ENCODE peak calls at places on chromosome 5, in four cellular contexts. W is endothelial cell, K is GM20000, Q is astrocyte of the spinal cord. E is an unnamed sample.

GRCh38 chr5:66134407-66134843 is 9.7 kb upstream of the SREK1 start:
- DNase-seq in K (no peak), Q (no peak), W (no peak), E (no peak)

GRCh38 chr5:114418546-114419388 is 56.9 kb downstream of the KCNN2 start:
- DNase-seq in K (peak; percentile 40), W (no peak), Q (no peak), E (no peak)

GRCh38 chr5:113043491-113043931 is 66.9 kb downstream of the DCP2 start:
- DNase-seq in K (no peak), Q (peak; percentile 35), W (peak; percentile 46), E (peak; percentile 59)

GRCh38 chr5:56078675-56079500 is 84.1 kb upstream of the IL6ST start:
- DNase-seq in K (no peak), W (no peak), Q (no peak), E (no peak)

GRCh38 chr5:64971538-64971937 is 202.8 kb downstream of the CWC27 start:
- DNase-seq in W (no peak), K (no peak), Q (peak; percentile 29), E (no peak)

GRCh38 chr5:156704139-156704538 is 146.0 kb upstream of the PPP1R2B start:
- DNase-seq in Q (no peak), K (no peak), W (no peak), E (no peak)

GRCh38 chr5:157308826-157309465 is 43.0 kb downstream of the CYFIP2 start:
- DNase-seq in K (no peak), W (no peak), Q (peak; percentile 6), E (no peak)

GRCh38 chr5:149486726-149487635 is 64.3 kb downstream of the CSNK1A1 start:
- DNase-seq in K (no peak), Q (peak; percentile 68), W (no peak), E (no peak)

GRCh38 chr5:76657683-76658311 is 34.6 kb upstream of the F2RL2 start:
- DNase-seq in K (no peak), W (peak; percentile 37), Q (no peak), E (no peak)

GRCh38 chr5:167565555-167565954 is 725.9 kb upstream of the WWC1 start:
- DNase-seq in W (no peak), K (no peak), Q (peak; percentile 39), E (no peak)
- TF ChIP-seq CTCF in W (no peak), K (no peak), Q (peak; percentile 45), E (no peak)

GRCh38 chr5:127777957-127778356 is 74.8 kb downstream of the CCDC192 start:
- DNase-seq in Q (no peak), W (no peak), K (no peak), E (no peak)
- TF ChIP-seq CTCF in Q (no peak), W (no peak), K (no peak), E (no peak)

DNA sequence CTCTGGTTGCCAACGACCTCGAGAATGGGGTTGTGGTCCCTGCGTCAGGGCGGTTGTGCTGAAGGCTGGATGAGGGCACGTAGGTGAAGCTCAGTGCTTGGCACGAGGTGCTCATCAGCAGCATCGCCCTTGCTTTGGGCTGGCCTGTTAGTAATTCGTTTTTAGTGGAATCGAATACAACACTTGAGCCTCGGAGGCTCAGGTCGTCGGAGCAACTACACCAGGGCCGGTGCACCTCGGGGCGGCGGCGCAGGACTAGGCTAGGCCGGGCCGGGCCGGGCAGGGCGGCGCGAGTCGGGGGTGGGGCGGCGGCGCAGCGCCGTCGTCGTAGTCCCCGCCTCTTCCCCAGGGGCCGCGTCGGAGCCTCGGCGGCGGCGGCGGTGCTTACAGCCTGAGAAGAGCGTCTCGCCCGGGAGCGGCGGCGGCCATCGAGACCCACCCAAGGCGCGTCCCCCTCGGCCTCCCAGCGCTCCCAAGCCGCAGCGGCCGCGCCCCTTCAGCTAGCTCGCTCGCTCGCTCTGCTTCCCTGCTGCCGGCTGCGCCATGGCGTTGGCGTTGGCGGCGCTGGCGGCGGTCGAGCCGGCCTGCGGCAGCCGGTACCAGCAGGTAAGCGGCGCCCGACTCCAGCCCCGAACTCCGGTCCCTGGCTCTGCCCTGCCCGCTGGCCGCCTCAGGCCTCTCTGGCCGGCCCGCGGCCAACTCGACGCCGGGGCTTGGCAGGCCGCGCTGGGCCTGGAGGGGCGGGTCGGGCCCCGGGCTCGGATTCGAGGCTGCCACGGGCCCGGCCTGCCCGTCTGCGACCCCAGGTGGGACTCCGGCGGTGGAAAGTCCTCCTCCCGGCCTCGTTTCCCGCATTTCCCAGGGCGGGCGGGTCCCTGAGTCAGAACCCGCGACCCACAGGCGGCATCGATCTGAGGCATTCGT is at the start of gene NDFIP1:
- DNase-seq in Q (peak; percentile 84), W (peak; percentile 85), K (peak; percentile 88), E (peak; percentile 88)
- TF ChIP-seq CTCF in Q (no peak), W (no peak), K (no peak), E (no peak)

GRCh38 chr5:5615569-5615968 is 193.1 kb downstream of the ICE1 start:
- DNase-seq in Q (no peak), W (no peak), K (no peak), E (no peak)
- TF ChIP-seq CTCF in Q (no peak), W (no peak), K (no peak), E (no peak)

GRCh38 chr5:111163000-111163399 is 61.2 kb upstream of the CAMK4 start:
- DNase-seq in W (no peak), Q (no peak), K (no peak), E (peak; percentile 5)

GRCh38 chr5:111165058-111165457 is 59.1 kb upstream of the CAMK4 start:
- DNase-seq in Q (no peak), W (no peak), K (no peak), E (no peak)

GRCh38 chr5:111158105-111158744 is 66.0 kb upstream of the CAMK4 start:
- DNase-seq in W (peak; percentile 82), K (peak; percentile 59), Q (peak; percentile 76), E (peak; percentile 90)

DNA sequence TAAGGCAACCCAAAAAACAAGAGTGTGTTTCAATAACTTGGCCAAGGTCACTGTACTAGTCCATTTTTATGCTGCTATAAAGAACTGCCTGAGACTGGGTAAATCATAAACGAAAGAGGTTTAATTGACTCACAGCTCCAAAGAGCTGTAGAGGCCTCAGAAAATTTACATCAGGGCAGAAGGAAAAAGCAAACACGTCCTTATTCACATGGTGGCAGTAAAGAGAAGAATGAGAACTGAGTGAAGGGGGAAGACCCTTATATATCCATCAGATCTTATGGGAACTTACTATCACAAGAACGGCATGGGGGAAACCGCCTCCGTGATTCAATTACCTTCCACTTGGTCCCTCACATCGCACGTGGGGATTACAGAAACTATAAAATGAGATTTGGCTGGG is 64.3 kb upstream of the CAMK4 start:
- DNase-seq in W (no peak), Q (no peak), K (no peak), E (peak; percentile 7)
- TF ChIP-seq CTCF in W (no peak), Q (no peak), K (no peak), E (no peak)

GRCh38 chr5:142845954-142846398 is 75.8 kb downstream of the ARHGAP26 start:
- DNase-seq in K (no peak), Q (no peak), W (no peak), E (no peak)
- TF ChIP-seq CTCF in K (no peak), Q (no peak), W (no peak), E (no peak)

GRCh38 chr5:39186289-39186688 is 33.1 kb downstream of the FYB1 start:
- DNase-seq in Q (no peak), W (no peak), K (no peak), E (no peak)
- TF ChIP-seq CTCF in Q (no peak), W (no peak), K (no peak), E (no peak)

GRCh38 chr5:53481354-53481886 is 991 bp downstream of the FST start:
- DNase-seq in Q (peak; percentile 47), W (no peak), K (no peak), E (no peak)

GRCh38 chr5:53480474-53481353 is at the start of gene FST:
- DNase-seq in W (peak; percentile 45), Q (peak; percentile 44), K (peak; percentile 35), E (peak; percentile 11)

GRCh38 chr5:53481887-53482716 is 1.7 kb downstream of the FST start:
- DNase-seq in Q (peak; percentile 75), W (peak; percentile 72), K (peak; percentile 77), E (peak; percentile 80)

GRCh38 chr5:53479656-53480473 is 564 bp upstream of the FST start:
- DNase-seq in K (peak; percentile 56), W (peak; percentile 48), Q (peak; percentile 55), E (peak; percentile 46)

DNA sequence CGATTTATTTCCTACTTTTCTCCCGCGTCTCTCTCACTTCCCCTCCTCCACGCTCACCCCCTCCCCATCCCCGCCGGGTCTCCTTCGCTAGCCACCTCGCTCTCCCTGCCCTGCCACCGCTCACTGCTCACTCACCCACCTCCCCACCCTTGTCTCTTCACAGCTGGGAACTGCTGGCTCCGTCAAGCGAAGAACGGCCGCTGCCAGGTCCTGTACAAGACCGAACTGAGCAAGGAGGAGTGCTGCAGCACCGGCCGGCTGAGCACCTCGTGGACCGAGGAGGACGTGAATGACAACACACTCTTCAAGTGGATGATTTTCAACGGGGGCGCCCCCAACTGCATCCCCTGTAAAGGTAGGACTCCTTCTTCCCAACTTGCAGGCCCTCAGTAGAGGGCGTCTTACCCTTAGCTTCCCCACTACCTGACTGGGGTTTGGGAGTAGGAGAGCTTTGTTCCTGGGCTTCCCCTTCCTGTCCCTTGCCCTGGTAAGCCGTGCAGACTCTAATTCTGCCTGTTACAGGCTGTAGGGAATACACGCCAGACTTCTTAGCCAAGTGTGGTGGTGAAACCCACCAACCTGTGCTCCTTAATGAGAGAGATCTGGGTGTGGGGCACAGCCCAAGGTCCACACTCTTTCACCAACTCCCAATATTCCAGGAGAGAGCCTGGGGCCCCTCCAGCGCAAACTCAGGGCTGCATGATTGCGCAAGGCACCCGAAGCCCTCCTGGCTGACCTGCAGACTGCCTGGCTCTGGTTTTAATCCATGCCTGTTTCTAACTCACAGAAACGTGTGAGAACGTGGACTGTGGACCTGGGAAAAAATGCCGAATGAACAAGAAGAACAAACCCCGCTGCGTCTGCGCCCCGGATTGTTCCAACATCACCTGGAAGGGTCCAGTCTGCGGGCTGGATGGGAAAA is 2.5 kb downstream of the FST start:
- DNase-seq in Q (peak; percentile 29), W (peak; percentile 40), K (peak; percentile 52), E (peak; percentile 46)
- TF ChIP-seq CTCF in Q (peak; percentile 53), W (no peak), K (no peak), E (no peak)

DNA sequence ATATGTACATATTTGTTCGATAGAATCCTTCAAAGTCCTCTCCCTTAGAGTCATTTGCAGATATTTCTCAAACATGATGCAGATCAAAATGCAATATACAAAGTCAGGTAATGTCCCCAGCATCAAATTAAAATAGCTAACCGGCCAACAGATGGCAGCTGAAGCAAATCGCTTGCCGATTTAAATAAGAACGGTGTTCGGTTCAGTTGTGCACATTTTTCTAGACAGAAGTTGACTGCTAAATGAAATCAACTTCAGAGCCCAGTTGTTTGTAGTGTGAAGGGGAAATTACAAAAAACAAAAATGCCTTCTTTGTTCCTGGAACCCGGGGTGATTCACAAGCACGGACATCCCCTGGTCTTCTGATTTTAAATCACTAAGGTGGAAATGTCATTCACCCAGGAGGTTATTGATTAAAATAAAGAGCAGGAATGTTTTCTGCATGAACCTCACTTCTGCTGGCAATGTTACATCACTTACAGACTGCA is 219.2 kb downstream of the EBF1 start:
- DNase-seq in W (no peak), Q (peak; percentile 35), K (peak; percentile 18), E (peak; percentile 19)
- TF ChIP-seq CTCF in W (no peak), Q (peak; percentile 7), K (no peak), E (no peak)